ENCODE peak calls at places on chromosomes 6 and 20, in four cellular contexts. N, E, V and P are unnamed samples.

GRCh38 chr6:90124904-90125510 is 171.6 kb downstream of the BACH2 start:
- DNase-seq in N (no peak), E (no peak), V (no peak), P (no peak)

GRCh38 chr6:134171517-134171916 is 119.1 kb upstream of the SLC2A12 start:
- DNase-seq in N (no peak), E (no peak), V (no peak), P (no peak)

GRCh38 chr6:159172066-159172465 is 2.9 kb downstream of the FNDC1 start:
- DNase-seq in N (no peak), E (no peak), V (no peak), P (no peak)

GRCh38 chr6:15017251-15017650 is 228.6 kb upstream of the JARID2 start:
- DNase-seq in N (peak; percentile 71), E (no peak), V (peak; percentile 65), P (no peak)

GRCh38 chr20:44800398-44801046 is 9.8 kb downstream of the RIMS4 start:
- DNase-seq in N (peak; percentile 43), E (no peak), V (peak; percentile 75), P (peak; percentile 25)

GRCh38 chr20:19786311-19786710 is 28.3 kb downstream of the RIN2 start:
- DNase-seq in N (no peak), E (no peak), V (no peak), P (no peak)

GRCh38 chr6:32177788-32178546 is at the start of gene RNF5:
- DNase-seq in N (peak; percentile 95), E (peak; percentile 100), V (peak; percentile 82), P (peak; percentile 100)

GRCh38 chr20:49367113-49367512 is 89.3 kb upstream of the ZNFX1 start:
- DNase-seq in N (no peak), E (no peak), V (no peak), P (no peak)

GRCh38 chr6:108685970-108686369 is 125.3 kb downstream of the FOXO3 start:
- DNase-seq in N (no peak), E (no peak), V (no peak), P (no peak)

GRCh38 chr6:33781105-33781975 is 7.6 kb downstream of the LEMD2 start:
- DNase-seq in N (no peak), E (no peak), V (peak; percentile 72), P (no peak)

GRCh38 chr6:53241936-53242335 is 93.3 kb upstream of the GCM1 start:
- DNase-seq in N (no peak), E (no peak), V (no peak), P (no peak)

GRCh38 chr20:46362931-46363872 is 43.2 kb downstream of the ELMO2 start:
- DNase-seq in N (no peak), E (peak; percentile 25), V (no peak), P (no peak)

GRCh38 chr20:25294459-25295385 is 46.8 kb downstream of the PYGB start:
- DNase-seq in N (peak; percentile 80), E (no peak), V (peak; percentile 87), P (peak; percentile 82)

GRCh38 chr6:80425089-80425823 is 318.8 kb downstream of the BCKDHB start:
- DNase-seq in N (no peak), E (no peak), V (no peak), P (no peak)

GRCh38 chr6:29743025-29743424 is 19.8 kb downstream of the HLA-F start:
- DNase-seq in N (no peak), E (no peak), V (no peak), P (no peak)

GRCh38 chr6:56699066-56699654 is 56.5 kb upstream of the DST start:
- DNase-seq in N (no peak), E (no peak), V (no peak), P (peak; percentile 43)

GRCh38 chr6:57021086-57021720 is 25.3 kb upstream of the KIAA1586 start:
- DNase-seq in N (peak; percentile 33), E (no peak), V (no peak), P (peak; percentile 46)

GRCh38 chr6:23633986-23634385 is 492.0 kb upstream of the NRSN1 start:
- DNase-seq in N (no peak), E (no peak), V (no peak), P (no peak)

GRCh38 chr20:50198211-50198666 is 7.6 kb downstream of the CEBPB start:
- DNase-seq in N (no peak), E (no peak), V (no peak), P (no peak)

GRCh38 chr20:38237381-38237780 is 23.2 kb downstream of the KIAA1755 start:
- DNase-seq in N (no peak), E (no peak), V (no peak), P (no peak)

GRCh38 chr20:38242848-38243449 is 17.6 kb downstream of the KIAA1755 start:
- DNase-seq in N (peak; percentile 71), E (no peak), V (peak; percentile 84), P (peak; percentile 31)

GRCh38 chr20:38241201-38241600 is 19.3 kb downstream of the KIAA1755 start:
- DNase-seq in N (no peak), E (no peak), V (no peak), P (no peak)

GRCh38 chr20:38239406-38239805 is 21.1 kb downstream of the KIAA1755 start:
- DNase-seq in N (no peak), E (no peak), V (no peak), P (no peak)

GRCh38 chr20:38238834-38239233 is 21.7 kb downstream of the KIAA1755 start:
- DNase-seq in N (no peak), E (no peak), V (no peak), P (no peak)
- TF ChIP-seq CBX5 in N (no peak), E (no peak), V (no peak), P (no peak)

GRCh38 chr6:96995903-96996302 is 71.4 kb downstream of the KLHL32 start:
- DNase-seq in N (no peak), E (no peak), V (no peak), P (no peak)
- TF ChIP-seq SP1 in N (no peak), E (no peak), V (no peak), P (no peak)

DNA sequence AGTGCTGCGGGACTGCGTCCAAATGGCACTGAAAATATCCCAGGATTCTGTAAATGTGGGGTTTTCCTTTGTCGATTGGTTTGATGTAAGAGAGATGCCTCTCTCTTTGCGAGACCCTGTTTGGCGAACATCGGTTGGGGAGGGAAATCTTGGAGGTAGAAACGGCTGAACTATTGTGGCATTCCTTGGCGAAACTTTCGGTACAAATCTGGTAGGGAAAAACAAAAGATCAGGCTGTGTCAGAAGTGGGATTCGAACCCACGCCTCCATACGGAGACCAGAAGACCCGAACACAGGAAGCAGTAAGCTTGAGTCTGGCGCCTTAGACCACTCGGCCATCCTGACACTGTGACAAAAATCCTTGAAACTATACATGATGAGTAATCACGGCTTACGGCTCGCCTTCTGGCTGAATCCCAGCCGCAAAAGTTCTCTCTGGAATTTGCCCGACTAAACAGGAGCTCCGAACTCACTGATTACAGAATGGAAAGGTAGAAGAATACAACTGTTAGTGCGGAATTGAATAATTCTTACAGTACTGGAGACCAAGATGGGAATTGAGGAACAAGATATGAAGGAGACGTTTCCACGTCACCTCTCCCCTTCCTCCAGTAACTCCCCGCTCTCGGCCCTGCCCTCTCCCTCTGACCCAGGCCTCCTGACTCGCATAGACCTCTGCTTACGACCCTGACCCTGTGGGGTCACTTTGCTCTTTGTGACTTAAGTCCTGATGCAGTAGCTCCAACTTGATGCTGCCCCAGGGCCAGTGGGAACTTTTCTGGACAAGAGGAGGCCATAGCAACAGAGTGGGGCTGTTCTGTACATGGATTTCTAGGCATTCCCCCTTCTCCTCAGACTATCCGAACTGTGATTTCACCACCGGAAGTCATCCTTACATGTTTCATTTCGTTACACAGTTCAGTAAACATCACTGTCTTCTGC is 132.8 kb upstream of the ZNF184 start:
- DNase-seq in N (peak; percentile 66), E (no peak), V (peak; percentile 95), P (peak; percentile 61)
- TF ChIP-seq CBX5 in N (no peak), E (no peak), V (no peak), P (no peak)

GRCh38 chr6:160519603-160520042 is 144.5 kb downstream of the LPA start:
- DNase-seq in N (peak; percentile 17), E (no peak), V (no peak), P (no peak)
- TF ChIP-seq SP1 in N (no peak), E (no peak), V (no peak), P (no peak)